ENCODE peak calls at places on chromosomes 3 and 15, in four cellular contexts. R is K562, Q is HepG2, Z is GM12878. Y is an unnamed sample.
A peak's percentile ranks its signal among the peaks of the same experiment; 100 is the strongest.

GRCh38 chr3:11662392-11662990 is 18.8 kb upstream of the VGLL4 start:
- DNase-seq in R (no peak), Z (no peak), Q (peak; percentile 29), Y (peak; percentile 62)

GRCh38 chr3:59251899-59252298 is 202.1 kb upstream of the CFAP20DC start:
- DNase-seq in Z (no peak), R (no peak), Q (no peak), Y (no peak)

GRCh38 chr3:166663194-166663593 is 716.9 kb downstream of the ZBBX start:
- DNase-seq in Z (no peak), Q (no peak), R (no peak), Y (no peak)

GRCh38 chr15:99017322-99017701 is 9.7 kb upstream of the PGPEP1L start:
- DNase-seq in R (no peak), Q (no peak), Z (no peak), Y (no peak)

GRCh38 chr3:122754867-122755835 is 38.5 kb downstream of the HSPBAP1 start:
- DNase-seq in Q (peak; percentile 51), R (peak; percentile 37), Z (peak; percentile 33), Y (peak; percentile 90)

GRCh38 chr3:155891341-155891740 is 20.9 kb downstream of the GMPS start:
- DNase-seq in Z (no peak), Q (no peak), R (no peak), Y (no peak)

GRCh38 chr3:107963581-107963980 is 127.2 kb downstream of the CD47 start:
- DNase-seq in Z (no peak), Q (no peak), R (no peak), Y (no peak)

GRCh38 chr3:170244566-170244965 is 22.3 kb downstream of the PRKCI start:
- DNase-seq in Q (no peak), R (no peak), Z (no peak), Y (no peak)

GRCh38 chr3:18891641-18892040 is 256.7 kb upstream of the KCNH8 start:
- DNase-seq in Q (no peak), R (no peak), Z (no peak), Y (no peak)

GRCh38 chr3:23756206-23756840 is 49.4 kb upstream of the UBE2E1 start:
- DNase-seq in Q (no peak), Z (no peak), R (no peak), Y (no peak)

GRCh38 chr3:119779731-119780383 is 2.0 kb upstream of the NR1I2 start:
- DNase-seq in R (no peak), Z (peak; percentile 9), Q (no peak), Y (no peak)

GRCh38 chr3:78728406-78729145 is 1039.2 kb downstream of the ROBO1 start:
- DNase-seq in R (no peak), Z (no peak), Q (no peak), Y (peak; percentile 8)

GRCh38 chr15:58495836-58496501 is 64.2 kb downstream of the LIPC start:
- DNase-seq in Z (no peak), R (no peak), Q (no peak), Y (no peak)

GRCh38 chr3:11568503-11569155 is 75.1 kb downstream of the VGLL4 start:
- DNase-seq in R (no peak), Q (no peak), Z (no peak), Y (no peak)

GRCh38 chr15:85588657-85589056 is 206.1 kb downstream of the KLHL25 start:
- DNase-seq in Z (no peak), R (no peak), Q (no peak), Y (no peak)

GRCh38 chr15:50281427-50281826 is 15.9 kb upstream of the HDC start:
- DNase-seq in Q (no peak), Z (no peak), R (no peak), Y (no peak)

GRCh38 chr3:42116466-42116865 is 25.3 kb downstream of the TRAK1 start:
- DNase-seq in Z (no peak), R (no peak), Q (no peak), Y (no peak)

DNA sequence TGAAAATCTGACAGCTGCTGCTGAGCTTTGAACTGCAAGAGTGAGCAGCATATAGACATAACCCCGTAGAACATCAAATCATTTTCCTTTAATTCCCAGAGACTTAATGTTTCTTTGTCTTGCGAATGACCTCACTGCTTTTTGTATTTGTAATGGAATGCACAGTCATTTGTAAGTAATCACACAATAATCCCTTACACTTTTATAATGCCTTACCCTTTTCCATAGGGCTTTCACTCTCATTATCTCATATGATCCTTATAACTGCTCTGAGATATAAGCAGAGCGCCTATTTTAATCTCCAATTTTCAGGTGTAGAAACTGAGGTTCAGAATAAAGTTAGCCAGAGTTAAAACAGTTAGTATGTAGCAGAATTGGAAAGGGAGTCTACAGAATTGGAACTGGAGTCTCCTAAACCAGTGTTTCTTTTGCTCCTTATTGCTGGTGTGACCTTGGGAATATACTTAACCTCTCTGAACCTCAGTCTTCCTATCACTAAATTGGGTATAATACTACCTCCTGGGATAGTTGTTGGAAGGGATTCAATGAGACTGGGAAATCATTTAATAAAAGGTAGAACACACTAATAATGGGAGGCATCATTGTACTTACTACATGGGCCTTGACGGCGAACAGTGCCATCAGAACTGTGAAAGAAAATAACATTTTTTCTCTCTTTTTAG is 54.9 kb downstream of the LPP start:
- DNase-seq in R (no peak), Z (no peak), Q (no peak), Y (no peak)
- TF ChIP-seq REST in R (no peak), Z (no peak), Q (no peak), Y (no peak)

GRCh38 chr3:117549716-117550115 is 840.1 kb downstream of the TUSC7 start:
- DNase-seq in Z (no peak), Q (no peak), R (no peak), Y (no peak)
- TF ChIP-seq JUNB in Z (no peak), Q (no peak), R (no peak), Y (no peak)

DNA sequence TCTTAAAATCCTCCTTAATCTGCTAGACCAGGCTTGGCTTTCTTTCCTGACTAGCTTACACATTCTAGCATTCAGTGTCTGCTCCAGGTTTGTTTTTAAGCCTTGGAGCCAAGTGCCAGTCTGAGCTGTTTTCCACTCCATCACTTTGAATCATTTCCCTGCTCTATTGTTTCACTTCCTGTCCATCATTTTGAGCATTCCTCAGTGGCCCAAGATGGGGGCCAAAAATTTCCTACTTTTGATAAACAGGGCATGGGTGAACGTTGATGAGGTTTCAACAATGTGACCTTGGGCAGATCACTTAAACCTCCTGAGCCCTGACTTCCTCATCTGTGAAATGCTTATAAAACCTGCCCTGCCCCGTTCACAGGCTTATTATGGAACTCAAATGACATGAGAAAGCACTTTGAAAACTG is 4.4 kb downstream of the CYP19A1 start:
- DNase-seq in Z (no peak), Q (no peak), R (no peak), Y (no peak)
- TF ChIP-seq CREB1 in Z (no peak), Q (no peak), R (no peak), Y (no peak)

DNA sequence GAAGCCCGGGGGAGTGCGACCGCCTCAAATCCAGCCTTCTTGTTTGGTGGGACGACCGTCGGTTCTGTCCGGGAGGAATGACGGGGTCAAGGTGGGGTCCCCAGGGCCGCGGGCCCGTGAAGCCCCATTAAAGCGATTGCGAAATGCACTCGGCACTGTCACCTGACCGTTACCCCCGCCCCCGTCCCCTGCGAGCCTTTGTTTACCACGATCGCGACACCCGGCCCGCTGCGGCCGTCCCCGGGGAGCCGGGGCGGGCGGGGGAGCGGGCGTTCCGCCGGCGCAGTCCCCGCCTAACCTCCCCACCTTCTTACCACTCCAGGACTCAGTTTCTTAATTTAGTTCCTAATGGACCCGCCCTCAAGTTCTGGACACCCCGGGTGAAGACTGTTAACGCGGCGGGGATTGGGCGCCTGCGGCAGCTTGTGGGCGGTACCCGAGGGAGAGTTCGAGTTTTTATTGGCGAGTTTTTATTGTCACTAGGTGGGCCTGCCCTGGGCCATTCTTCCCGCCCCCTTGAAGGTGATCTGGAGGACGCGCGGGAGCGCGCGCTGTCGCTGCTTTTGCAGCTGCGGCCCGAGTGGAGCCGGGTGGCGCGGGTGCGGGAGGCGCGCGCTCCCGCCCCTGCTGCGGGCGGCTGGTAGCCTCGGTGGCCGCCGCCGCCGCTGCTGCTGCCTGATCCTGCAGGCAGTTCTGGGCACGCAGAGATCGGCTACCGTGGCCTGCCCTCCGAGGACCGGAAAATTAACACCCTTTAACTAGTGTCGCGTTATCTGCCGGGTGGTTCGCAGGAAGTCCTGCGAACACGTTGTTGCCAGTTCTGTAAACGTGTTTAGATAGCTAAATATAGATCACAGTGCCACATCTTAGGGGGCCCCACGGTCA is 1.0 kb downstream of the KLHL24 start:
- DNase-seq in Z (peak; percentile 75), Q (peak; percentile 95), R (peak; percentile 92), Y (peak; percentile 98)
- TF ChIP-seq REST in Z (no peak), Q (no peak), R (no peak), Y (no peak)

DNA sequence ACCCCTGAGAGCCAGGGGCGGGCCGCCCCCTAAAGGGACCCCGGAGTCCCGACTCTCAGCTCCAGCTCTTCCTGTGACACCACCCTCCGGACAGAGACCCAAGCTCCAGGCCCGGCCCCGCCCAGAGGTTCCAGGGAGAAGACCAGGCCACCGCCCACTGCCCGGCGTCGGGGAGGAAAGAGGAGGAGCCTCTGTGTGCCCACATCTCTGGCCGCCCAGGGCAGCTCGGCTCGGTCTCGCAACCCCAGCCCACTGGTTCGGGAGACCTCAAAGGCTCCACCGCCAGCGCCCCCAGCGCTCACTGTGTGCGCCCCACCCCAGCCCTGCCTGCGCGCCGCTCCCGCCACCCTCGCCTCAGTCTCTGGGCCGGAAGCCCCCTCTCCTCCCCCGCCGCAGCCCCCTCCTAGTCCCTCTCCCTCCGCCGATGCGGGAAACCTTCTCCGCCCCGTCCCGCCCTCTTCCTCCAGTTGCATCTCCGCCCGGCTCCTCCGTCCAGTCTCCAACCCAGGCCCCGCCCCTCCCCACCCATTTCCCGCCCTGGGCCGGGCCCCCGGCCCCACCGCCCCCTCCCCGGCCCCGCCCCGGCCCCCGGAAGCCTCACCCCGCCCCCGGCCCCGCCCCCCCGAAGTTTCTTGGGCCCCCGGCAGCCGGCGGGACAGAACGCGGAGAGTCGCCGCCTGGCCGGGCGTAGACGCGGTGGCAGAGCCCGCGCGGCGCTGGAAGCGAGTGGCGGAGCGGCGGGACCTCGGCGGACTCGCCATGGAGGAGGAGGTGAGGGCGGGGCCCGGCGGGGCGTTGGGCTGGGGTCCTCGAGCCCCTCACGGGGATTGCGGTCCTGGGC is at the start of gene PLEKHO2:
- DNase-seq in Z (peak; percentile 53), Q (peak; percentile 85), R (peak; percentile 97), Y (peak; percentile 99)
- TF ChIP-seq JUNB in Z (no peak), Q (no peak), R (no peak), Y (no peak)

GRCh38 chr3:110165344-110165743 is 828.0 kb upstream of the DPPA4 start:
- DNase-seq in Q (no peak), Z (no peak), R (no peak), Y (no peak)

GRCh38 chr3:110166791-110167190 is 829.4 kb upstream of the DPPA4 start:
- DNase-seq in Z (no peak), Q (no peak), R (no peak), Y (no peak)

GRCh38 chr3:110164632-110165240 is 827.4 kb upstream of the DPPA4 start:
- DNase-seq in Z (no peak), R (no peak), Q (no peak), Y (peak; percentile 73)

DNA sequence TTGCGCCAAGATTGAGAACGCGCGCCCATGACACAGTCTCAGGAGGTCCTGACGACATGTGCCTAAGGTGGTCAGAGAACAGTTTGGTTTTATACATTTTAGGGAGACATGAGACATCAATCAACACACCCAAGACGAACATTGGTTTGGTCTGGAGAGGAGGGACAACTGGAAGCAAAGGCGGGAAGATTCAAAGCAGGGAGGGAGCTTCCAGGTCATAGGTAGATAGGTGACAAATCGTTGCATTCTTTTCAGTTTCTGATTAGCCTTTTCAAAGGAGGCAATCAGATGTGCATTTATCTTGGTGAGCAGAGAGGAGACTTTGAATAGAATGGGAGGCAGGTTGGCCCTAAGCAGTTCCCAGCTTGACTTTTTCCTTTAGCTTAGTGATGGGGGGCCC is 828.4 kb upstream of the DPPA4 start:
- DNase-seq in R (no peak), Q (no peak), Z (no peak), Y (peak; percentile 59)
- TF ChIP-seq CREB1 in R (no peak), Q (no peak), Z (no peak), Y (no peak)

Y was measured in GM23338.